ENCODE peak calls at places on chromosomes 13 and 19, in four cellular contexts. H, D, G and V are unnamed samples.

GRCh38 chr19:30175987-30176386 is 196.2 kb upstream of the ZNF536 start:
- DNase-seq in H (no peak), D (no peak), G (no peak), V (no peak)

GRCh38 chr13:39484506-39485313 is 118.3 kb downstream of the LHFPL6 start:
- DNase-seq in H (no peak), D (no peak), G (no peak), V (no peak)

GRCh38 chr13:41132512-41133152 is at the start of gene KBTBD6:
- DNase-seq in H (peak; percentile 98), D (peak; percentile 86), G (peak; percentile 96), V (peak; percentile 98)

GRCh38 chr13:110965038-110965754 is 50.3 kb upstream of the ANKRD10 start:
- DNase-seq in H (no peak), D (no peak), G (no peak), V (peak; percentile 56)

GRCh38 chr19:3039125-3039524 is 10.0 kb upstream of the TLE2 start:
- DNase-seq in H (no peak), D (no peak), G (no peak), V (no peak)

GRCh38 chr13:24644051-24644450 is 36.2 kb upstream of the ATP12A start:
- DNase-seq in H (no peak), D (no peak), G (no peak), V (no peak)

GRCh38 chr13:66076417-66076816 is 1153.7 kb downstream of the PCDH9 start:
- DNase-seq in H (no peak), D (no peak), G (no peak), V (no peak)

GRCh38 chr19:45103200-45103624 is 10.2 kb downstream of the PPP1R37 start:
- DNase-seq in H (no peak), D (no peak), G (peak; percentile 73), V (peak; percentile 63)

GRCh38 chr19:7679017-7679720 is 1.5 kb upstream of the TRAPPC5 start:
- DNase-seq in H (no peak), D (no peak), G (no peak), V (peak; percentile 83)

GRCh38 chr19:38831142-38831605 is 420 bp downstream of the ECH1 start:
- DNase-seq in H (no peak), D (no peak), G (peak; percentile 22), V (peak; percentile 64)

GRCh38 chr19:29623726-29624488 is 17.8 kb downstream of the POP4 start:
- DNase-seq in H (no peak), D (peak; percentile 45), G (no peak), V (peak; percentile 33)

GRCh38 chr13:43567608-43568007 is 219.2 kb downstream of the ENOX1 start:
- DNase-seq in H (no peak), D (no peak), G (no peak), V (no peak)

GRCh38 chr13:75864718-75865117 is 228.6 kb downstream of the LMO7 start:
- DNase-seq in H (no peak), D (no peak), G (no peak), V (no peak)

GRCh38 chr19:10417598-10418280 is 2.6 kb upstream of the PDE4A start:
- DNase-seq in H (no peak), D (no peak), G (no peak), V (no peak)

GRCh38 chr13:49436890-49437289 is 7.0 kb downstream of the CAB39L start:
- DNase-seq in H (no peak), D (no peak), G (no peak), V (no peak)